ENCODE peak calls at places on chromosomes 11 and 22, in five cellular contexts. A, B, O, X and Y are unnamed samples.

GRCh38 chr22:46025973-46026906 is 49.3 kb upstream of the WNT7B start:
- DNase-seq in A (no peak), B (no peak), O (peak; percentile 11), X (no peak), Y (no peak)

GRCh38 chr11:132177106-132177505 is 806.7 kb downstream of the NTM start:
- DNase-seq in A (peak; percentile 59), B (peak; percentile 66), O (no peak), X (no peak), Y (no peak)

GRCh38 chr22:40477683-40478348 is 107.4 kb downstream of the SGSM3 start:
- DNase-seq in A (no peak), B (no peak), O (no peak), X (no peak), Y (no peak)

GRCh38 chr11:124313131-124313530 is 618 bp downstream of the OR8D1 start:
- DNase-seq in A (no peak), B (no peak), O (no peak), X (no peak), Y (no peak)

GRCh38 chr11:78560066-78560597 is 14.5 kb downstream of the NARS2 start:
- DNase-seq in A (no peak), B (no peak), O (no peak), X (peak; percentile 46), Y (no peak)

GRCh38 chr11:112564228-112564955 is 303.7 kb upstream of the PLET1 start:
- DNase-seq in A (peak; percentile 11), B (peak; percentile 64), O (no peak), X (no peak), Y (peak; percentile 12)

GRCh38 chr11:129967996-129968395 is 34.6 kb downstream of the PRDM10 start:
- DNase-seq in A (no peak), B (no peak), O (no peak), X (no peak), Y (no peak)

GRCh38 chr22:18091916-18092526 is 14.2 kb downstream of the PEX26 start:
- DNase-seq in A (no peak), B (peak; percentile 85), O (peak; percentile 73), X (no peak), Y (peak; percentile 62)

GRCh38 chr11:370087-370941 is 1.0 kb downstream of the B4GALNT4 start:
- DNase-seq in A (no peak), B (no peak), O (no peak), X (no peak), Y (no peak)

GRCh38 chr22:25141994-25142620 is 57.6 kb upstream of the CRYBB3 start:
- DNase-seq in A (no peak), B (no peak), O (no peak), X (no peak), Y (no peak)

GRCh38 chr22:28394711-28395110 is 284.9 kb downstream of the TTC28 start:
- DNase-seq in A (no peak), B (no peak), O (no peak), X (no peak), Y (no peak)

GRCh38 chr11:38718049-38718448 is 2120.0 kb upstream of the RAG2 start:
- DNase-seq in A (no peak), B (peak; percentile 12), O (no peak), X (no peak), Y (no peak)

GRCh38 chr11:113184498-113184897 is 129.9 kb upstream of the TTC12 start:
- DNase-seq in A (peak; percentile 73), B (peak; percentile 95), O (no peak), X (no peak), Y (no peak)

GRCh38 chr22:44023404-44024287 is 456 bp upstream of the PARVB start:
- DNase-seq in A (no peak), B (peak; percentile 50), O (peak; percentile 29), X (peak; percentile 80), Y (no peak)

GRCh38 chr11:31160504-31161422 is 208.8 kb downstream of the DCDC1 start:
- DNase-seq in A (no peak), B (peak; percentile 2), O (no peak), X (no peak), Y (no peak)

GRCh38 chr22:30127749-30128166 is 47.5 kb downstream of the HORMAD2 start:
- DNase-seq in A (no peak), B (peak; percentile 86), O (no peak), X (no peak), Y (no peak)

GRCh38 chr11:8640305-8640932 is 42.0 kb downstream of the TRIM66 start:
- DNase-seq in A (no peak), B (no peak), O (no peak), X (no peak), Y (no peak)

GRCh38 chr22:42313804-42314581 is 43.5 kb upstream of the TCF20 start:
- DNase-seq in A (no peak), B (peak; percentile 28), O (peak; percentile 62), X (peak; percentile 65), Y (peak; percentile 60)

GRCh38 chr11:122653911-122654310 is 1.6 kb upstream of the UBASH3B start:
- DNase-seq in A (no peak), B (peak; percentile 49), O (no peak), X (no peak), Y (no peak)

GRCh38 chr22:40844951-40845350 is 11.5 kb downstream of the ST13 start:
- DNase-seq in A (no peak), B (no peak), O (no peak), X (no peak), Y (no peak)

GRCh38 chr22:38474003-38474607 is 6.2 kb downstream of the KDELR3 start:
- DNase-seq in A (no peak), B (no peak), O (no peak), X (no peak), Y (no peak)

GRCh38 chr11:116226731-116227130 is 546.1 kb downstream of the BUD13 start:
- DNase-seq in A (no peak), B (no peak), O (no peak), X (no peak), Y (no peak)